ENCODE peak calls at places on chromosome 18, in eight cellular contexts. X, P, N, K, R, V, Z and Y are unnamed samples. For H3K4me1, the result is how much of the 10 kb centered on the place peaks cover.

GRCh38 chr18:47944972-47945843 is 14.7 kb upstream of the SMAD2 start:
- DNase-seq in X (no peak), P (no peak), N (peak), K (peak), R (no peak), V (peak), Z (no peak), Y (no peak)

GRCh38 chr18:2939317-2939716 is 73.6 kb downstream of the LPIN2 start:
- DNase-seq in X (peak), P (no peak), N (peak), K (no peak), R (no peak), V (no peak), Z (no peak), Y (no peak)

GRCh38 chr18:340044-340443 is 72.2 kb upstream of the THOC1 start:
- DNase-seq in X (no peak), P (no peak), N (no peak), K (no peak), R (no peak), V (no peak), Z (no peak), Y (no peak)

GRCh38 chr18:47809420-47809819 is 121.0 kb downstream of the SMAD2 start:
- DNase-seq in X (no peak), P (no peak), N (no peak), K (no peak), R (no peak), V (no peak), Z (no peak), Y (no peak)

GRCh38 chr18:40243592-40243991 is 1711.4 kb upstream of the PIK3C3 start:
- DNase-seq in X (no peak), P (no peak), N (no peak), K (no peak), R (no peak), V (no peak), Z (no peak), Y (no peak)

GRCh38 chr18:44325903-44326650 is 354.6 kb upstream of the SETBP1 start:
- DNase-seq in X (peak), P (no peak), N (no peak), K (no peak), R (peak), V (peak), Z (peak), Y (no peak)

GRCh38 chr18:4252840-4253239 is 202.3 kb downstream of the DLGAP1 start:
- DNase-seq in X (no peak), P (no peak), N (no peak), K (no peak), R (no peak), V (no peak), Z (no peak), Y (no peak)

GRCh38 chr18:21241224-21242131 is 554 bp upstream of the GREB1L start:
- DNase-seq in X (no peak), P (no peak), N (no peak), K (no peak), R (peak), V (no peak), Z (no peak), Y (no peak)

GRCh38 chr18:25950321-25950720 is 140.1 kb downstream of the SS18 start:
- DNase-seq in X (no peak), P (no peak), N (no peak), K (no peak), R (no peak), V (no peak), Z (no peak), Y (no peak)

GRCh38 chr18:60146220-60146960 is 226.2 kb downstream of the MC4R start:
- DNase-seq in X (no peak), P (no peak), N (no peak), K (peak), R (no peak), V (no peak), Z (no peak), Y (no peak)

GRCh38 chr18:28159055-28159454 is 17.9 kb downstream of the CDH2 start:
- DNase-seq in X (no peak), P (no peak), N (no peak), K (no peak), R (no peak), V (no peak), Z (no peak), Y (no peak)

GRCh38 chr18:63730788-63731187 is 28.0 kb downstream of the SERPINB11 start:
- DNase-seq in X (no peak), P (no peak), N (no peak), K (no peak), R (no peak), V (no peak), Z (no peak), Y (no peak)

GRCh38 chr18:25237571-25238267 is 114.2 kb downstream of the ZNF521 start:
- DNase-seq in X (no peak), P (no peak), N (no peak), K (no peak), R (no peak), V (peak), Z (no peak), Y (no peak)

GRCh38 chr18:68147728-68148127 is 567.2 kb downstream of the TMX3 start:
- DNase-seq in X (no peak), P (no peak), N (no peak), K (no peak), R (no peak), V (peak), Z (no peak), Y (no peak)

GRCh38 chr18:26706796-26707406 is 158.5 kb upstream of the KCTD1 start:
- DNase-seq in X (peak), P (no peak), N (no peak), K (no peak), R (no peak), V (no peak), Z (no peak), Y (no peak)

GRCh38 chr18:58525517-58525916 is 103.4 kb downstream of the ALPK2 start:
- DNase-seq in X (no peak), P (no peak), N (no peak), K (no peak), R (no peak), V (peak), Z (no peak), Y (no peak)

GRCh38 chr18:58937204-58937603 is 72.5 kb downstream of the ZNF532 start:
- DNase-seq in X (no peak), P (no peak), N (no peak), K (no peak), R (no peak), V (peak), Z (peak), Y (no peak)

GRCh38 chr18:57743008-57743407 is 60.1 kb downstream of the ATP8B1 start:
- DNase-seq in X (no peak), P (no peak), N (no peak), K (no peak), R (no peak), V (peak), Z (peak), Y (no peak)

GRCh38 chr18:57141208-57142129 is 5.4 kb upstream of the BOD1L2 start:
- DNase-seq in X (peak), P (no peak), N (peak), K (peak), R (peak), V (no peak), Z (no peak), Y (no peak)

GRCh38 chr18:40371673-40372072 is 1583.4 kb upstream of the PIK3C3 start:
- DNase-seq in X (no peak), P (no peak), N (no peak), K (no peak), R (no peak), V (peak), Z (peak), Y (no peak)

GRCh38 chr18:57833441-57834101 is 30.5 kb upstream of the ATP8B1 start:
- DNase-seq in X (no peak), P (no peak), N (peak), K (peak), R (no peak), V (peak), Z (peak), Y (no peak)

GRCh38 chr18:68817584-68817983 is 19.7 kb downstream of the CCDC102B start:
- DNase-seq in X (no peak), P (no peak), N (no peak), K (no peak), R (no peak), V (peak), Z (no peak), Y (no peak)

GRCh38 chr18:37253424-37254255 is 312.0 kb downstream of the CELF4 start:
- DNase-seq in X (peak), P (no peak), N (no peak), K (peak), R (peak), V (no peak), Z (no peak), Y (peak)

GRCh38 chr18:37481491-37481890 is 84.1 kb downstream of the CELF4 start:
- DNase-seq in X (no peak), P (no peak), N (no peak), K (no peak), R (no peak), V (no peak), Z (no peak), Y (no peak)

GRCh38 chr18:9092665-9093064 is 9.8 kb upstream of the NDUFV2 start:
- DNase-seq in X (no peak), P (no peak), N (peak), K (no peak), R (no peak), V (no peak), Z (peak), Y (no peak)

GRCh38 chr18:23438046-23438377 is 15.1 kb upstream of the RIOK3 start:
- DNase-seq in X (no peak), P (no peak), N (no peak), K (no peak), R (no peak), V (no peak), Z (no peak), Y (no peak)

GRCh38 chr18:59810740-59811520 is 88.9 kb upstream of the PMAIP1 start:
- DNase-seq in X (no peak), P (no peak), N (no peak), K (no peak), R (no peak), V (no peak), Z (peak), Y (no peak)

GRCh38 chr18:68083131-68083530 is 566.6 kb upstream of the DSEL start:
- DNase-seq in X (no peak), P (no peak), N (no peak), K (no peak), R (no peak), V (peak), Z (peak), Y (no peak)

GRCh38 chr18:8423051-8423558 is 186.1 kb upstream of the RAB12 start:
- DNase-seq in X (no peak), P (peak), N (peak), K (no peak), R (no peak), V (peak), Z (peak), Y (no peak)

GRCh38 chr18:28736951-28737350 is 560.0 kb upstream of the CDH2 start:
- DNase-seq in X (no peak), P (no peak), N (no peak), K (no peak), R (no peak), V (peak), Z (no peak), Y (no peak)

GRCh38 chr18:31487251-31488015 is 10.5 kb upstream of the DSG2 start:
- DNase-seq in X (no peak), P (peak), N (peak), K (no peak), R (no peak), V (peak), Z (no peak), Y (no peak)

GRCh38 chr18:51503351-51503750 is 305.9 kb upstream of the MEX3C start:
- DNase-seq in X (no peak), P (no peak), N (no peak), K (no peak), R (no peak), V (no peak), Z (no peak), Y (no peak)

GRCh38 chr18:26322892-26323653 is 96.8 kb downstream of the TAF4B start:
- DNase-seq in X (no peak), P (no peak), N (peak), K (no peak), R (no peak), V (peak), Z (no peak), Y (no peak)

GRCh38 chr18:5415035-5415434 is 119.5 kb upstream of the ZBTB14 start:
- DNase-seq in X (no peak), P (no peak), N (no peak), K (no peak), R (no peak), V (no peak), Z (no peak), Y (no peak)

DNA sequence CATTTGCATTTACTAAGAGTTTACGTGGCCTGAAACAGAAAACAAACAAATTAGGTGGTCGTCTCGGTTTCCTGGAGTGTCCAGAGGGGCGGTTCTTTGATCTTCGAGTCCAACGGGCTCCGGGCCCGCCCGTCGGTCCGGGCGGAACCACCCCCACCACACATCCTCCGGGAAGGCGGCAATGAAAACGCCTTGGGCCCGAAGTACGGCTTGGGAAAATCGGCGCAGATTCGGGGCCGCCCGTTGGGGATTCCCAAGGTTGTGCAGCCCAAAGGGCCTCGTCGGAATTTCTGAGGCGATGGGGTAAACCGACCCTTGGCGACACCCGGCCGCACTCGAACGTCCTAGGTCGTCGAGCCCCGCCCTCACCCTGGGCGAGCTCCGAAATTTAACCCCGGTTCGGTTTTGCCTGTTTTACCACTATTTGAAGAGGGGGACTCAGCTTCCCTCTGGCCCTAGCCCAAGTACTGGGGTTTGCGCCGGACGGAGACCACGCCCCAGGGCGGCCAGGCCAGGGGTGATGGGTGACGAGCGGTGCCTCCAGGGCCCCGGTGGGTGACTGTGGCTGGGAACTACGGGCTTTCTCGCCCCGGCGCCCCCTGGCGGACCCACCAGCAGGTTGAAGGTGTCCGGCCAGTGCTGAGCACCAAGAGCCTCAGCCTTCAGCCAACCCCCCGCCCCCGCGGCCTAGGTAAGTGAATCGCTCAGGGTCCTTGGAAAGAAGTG is 1.9 kb upstream of the CFAP53 start:
- DNase-seq in X (peak), P (no peak), N (no peak), K (no peak), R (peak), V (peak), Z (peak), Y (peak)
- TF ChIP-seq POLR2A in X (no peak), P (no peak), N (no peak), K (no peak), R (no peak), V (no peak), Z (no peak), Y (no peak)

GRCh38 chr18:11500153-11501122 is 109.0 kb upstream of the SLC35G4 start:
- DNase-seq in X (no peak), P (peak), N (peak), K (no peak), R (no peak), V (peak), Z (peak), Y (no peak)

GRCh38 chr18:11495441-11495840 is 114.0 kb upstream of the SLC35G4 start:
- DNase-seq in X (no peak), P (no peak), N (no peak), K (no peak), R (no peak), V (no peak), Z (no peak), Y (no peak)

GRCh38 chr18:11498821-11499220 is 110.6 kb upstream of the SLC35G4 start:
- DNase-seq in X (no peak), P (no peak), N (no peak), K (no peak), R (no peak), V (no peak), Z (no peak), Y (no peak)

GRCh38 chr18:11496561-11497172 is 112.7 kb upstream of the SLC35G4 start:
- DNase-seq in X (no peak), P (no peak), N (no peak), K (no peak), R (no peak), V (no peak), Z (no peak), Y (no peak)

DNA sequence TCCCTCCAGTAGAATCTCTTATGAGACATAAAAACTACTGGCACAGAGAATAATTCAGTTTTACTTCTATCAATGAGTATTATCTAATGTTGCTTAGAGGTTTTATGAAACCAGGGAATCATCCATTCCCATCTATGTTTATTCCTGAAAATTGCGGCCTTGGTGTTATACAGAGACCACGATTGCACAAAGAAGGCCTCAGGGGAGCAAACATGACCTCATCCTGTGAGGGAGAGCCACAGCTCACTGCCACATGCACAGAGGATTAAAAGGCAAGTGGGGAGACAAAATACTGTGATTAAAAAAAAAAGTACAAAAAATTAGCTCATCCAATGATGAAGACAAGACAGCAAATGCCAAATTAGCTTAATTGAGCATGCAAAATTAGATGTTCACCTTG is 111.8 kb upstream of the SLC35G4 start:
- DNase-seq in X (no peak), P (no peak), N (peak), K (no peak), R (no peak), V (peak), Z (no peak), Y (no peak)
- H3K4me1 ChIP-seq in X (under half), P (under half), N (half or more), K (under half), R (under half), V (under half), Z (under half), Y (under half)

GRCh38 chr18:35291166-35291565 is 1.1 kb upstream of the ZSCAN30 start:
- DNase-seq in X (no peak), P (no peak), N (no peak), K (no peak), R (no peak), V (no peak), Z (no peak), Y (no peak)

GRCh38 chr18:35290070-35290735 is at the start of gene ZSCAN30:
- DNase-seq in X (peak), P (peak), N (peak), K (peak), R (peak), V (peak), Z (peak), Y (peak)

GRCh38 chr18:35284846-35285245 is 5.2 kb downstream of the ZSCAN30 start:
- DNase-seq in X (no peak), P (no peak), N (no peak), K (no peak), R (no peak), V (no peak), Z (no peak), Y (no peak)

GRCh38 chr18:35283923-35284794 is 5.9 kb downstream of the ZSCAN30 start:
- DNase-seq in X (no peak), P (no peak), N (no peak), K (no peak), R (no peak), V (no peak), Z (no peak), Y (no peak)

DNA sequence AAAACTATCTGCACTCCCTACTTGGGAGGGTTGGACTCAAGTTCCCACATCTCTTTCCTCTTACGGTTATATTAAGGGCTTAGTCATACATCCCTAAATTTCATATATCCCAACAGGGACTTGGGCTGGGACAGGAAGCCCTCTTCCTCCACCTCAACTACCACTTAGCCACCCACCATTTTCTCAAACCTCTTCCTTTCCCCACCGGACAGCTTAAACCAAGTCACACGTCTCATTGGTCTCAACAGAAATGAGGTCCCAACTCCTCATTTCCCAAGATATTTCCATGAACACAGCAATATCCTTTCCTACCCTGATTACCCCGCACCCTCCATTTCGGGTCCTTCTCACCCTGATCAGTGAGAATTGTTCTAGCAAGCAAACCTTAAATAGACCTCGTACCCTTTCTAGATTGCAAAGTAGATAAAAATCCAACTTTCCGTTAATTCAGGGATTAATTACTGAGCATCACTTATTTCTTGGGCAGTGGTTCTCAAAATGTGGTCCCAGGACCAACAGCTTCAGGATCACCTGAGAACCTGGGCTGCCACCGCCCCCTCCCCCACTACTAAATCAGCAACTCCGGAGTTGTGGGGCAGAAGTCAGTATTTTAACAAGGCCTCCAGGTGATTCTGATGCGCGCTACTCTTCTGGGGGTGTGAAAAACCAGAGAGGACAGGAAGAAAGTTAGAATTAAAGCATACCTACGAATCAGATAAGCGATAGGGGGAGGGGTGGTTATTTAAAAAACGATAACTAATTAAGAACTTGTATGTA is 548 bp downstream of the ZSCAN30 start:
- DNase-seq in X (peak), P (no peak), N (peak), K (peak), R (peak), V (peak), Z (no peak), Y (no peak)
- H3K27ac ChIP-seq in X (peak), P (peak), N (peak), K (peak), R (peak), V (peak), Z (peak), Y (peak)

GRCh38 chr18:78730564-78731422 is 248.8 kb upstream of the SALL3 start:
- DNase-seq in X (peak), P (no peak), N (no peak), K (no peak), R (no peak), V (no peak), Z (no peak), Y (peak)

GRCh38 chr18:78733762-78734613 is 245.6 kb upstream of the SALL3 start:
- DNase-seq in X (peak), P (no peak), N (no peak), K (no peak), R (no peak), V (no peak), Z (no peak), Y (peak)

GRCh38 chr18:78732273-78733210 is 247.1 kb upstream of the SALL3 start:
- DNase-seq in X (peak), P (no peak), N (no peak), K (no peak), R (no peak), V (no peak), Z (no peak), Y (peak)

GRCh38 chr18:78729099-78729467 is 250.5 kb upstream of the SALL3 start:
- DNase-seq in X (peak), P (no peak), N (no peak), K (no peak), R (no peak), V (no peak), Z (no peak), Y (peak)

DNA sequence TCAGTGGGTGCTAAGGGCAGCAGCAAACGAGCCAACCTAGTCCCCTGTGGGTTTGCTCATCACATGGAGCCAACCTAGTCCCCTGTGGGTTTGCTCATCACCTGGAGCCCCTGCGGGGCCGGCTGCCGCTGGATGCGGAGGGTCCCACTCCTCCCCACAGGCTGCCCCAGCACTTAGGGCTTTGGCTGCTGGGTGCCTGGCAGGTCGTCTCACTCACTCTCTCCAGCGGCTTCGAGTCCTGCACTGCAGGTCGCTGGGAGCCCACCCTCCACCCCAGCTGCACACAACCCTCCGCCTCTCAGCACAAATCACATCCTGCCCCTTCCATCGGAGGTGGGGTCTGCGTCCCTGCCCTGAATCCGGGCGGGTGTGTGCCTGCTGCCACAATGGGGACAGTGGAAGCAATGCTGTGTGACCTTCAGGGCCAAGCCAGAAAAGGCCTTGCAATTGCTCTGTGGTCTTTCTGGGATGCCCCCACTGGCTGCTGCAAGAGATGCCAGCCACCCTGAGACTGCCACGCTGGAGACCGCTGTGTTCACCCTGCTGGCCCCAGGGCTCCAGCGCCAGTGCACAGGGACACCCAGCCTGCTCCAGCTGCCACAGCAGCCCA is 248.1 kb upstream of the SALL3 start:
- DNase-seq in X (peak), P (no peak), N (no peak), K (no peak), R (no peak), V (no peak), Z (no peak), Y (peak)
- TF ChIP-seq POLR2A in X (no peak), P (no peak), N (no peak), K (no peak), R (no peak), V (no peak), Z (no peak), Y (no peak)